ENCODE peak calls at places on chromosomes 3 and 15, in five cellular contexts. F is PC-3, I is WERI-Rb-1, B is keratinocyte, Y is IMR-90. X is an unnamed sample.

GRCh38 chr3:99896482-99896881 is 78.8 kb downstream of the CMSS1 start:
- DNase-seq in Y (no peak), F (no peak), B (no peak), I (no peak), X (no peak)

GRCh38 chr15:80595391-80595790 is 99.7 kb upstream of the ABHD17C start:
- DNase-seq in F (peak; percentile 39), I (no peak), B (no peak), Y (peak; percentile 38), X (no peak)

GRCh38 chr15:84813931-84814330 is 3.2 kb upstream of the ALPK3 start:
- DNase-seq in B (no peak), Y (no peak), I (no peak), F (no peak), X (no peak)

GRCh38 chr3:39409514-39410136 is 3.1 kb downstream of the RPSA start:
- DNase-seq in I (no peak), Y (no peak), B (no peak), F (no peak), X (no peak)

GRCh38 chr3:33144433-33144832 is 30.6 kb downstream of the CRTAP start:
- DNase-seq in I (peak; percentile 39), Y (no peak), F (peak; percentile 21), B (no peak), X (no peak)

GRCh38 chr3:60096403-60096802 is 1046.6 kb upstream of the CFAP20DC start:
- DNase-seq in B (no peak), F (no peak), Y (no peak), I (no peak), X (no peak)

GRCh38 chr3:48273594-48274211 is 32.8 kb downstream of the ZNF589 start:
- DNase-seq in I (peak; percentile 64), Y (peak; percentile 62), B (no peak), F (peak; percentile 83), X (peak; percentile 55)

GRCh38 chr15:47870956-47871625 is 153.8 kb downstream of the SEMA6D start:
- DNase-seq in F (peak; percentile 88), I (no peak), B (no peak), Y (peak; percentile 38), X (no peak)

GRCh38 chr3:17195856-17196604 is 311.3 kb downstream of the PLCL2 start:
- DNase-seq in Y (peak; percentile 24), B (no peak), I (peak; percentile 32), F (peak; percentile 12), X (no peak)

GRCh38 chr3:51716805-51717204 is 9.9 kb downstream of the GRM2 start:
- DNase-seq in F (no peak), I (no peak), Y (no peak), B (no peak), X (no peak)

GRCh38 chr3:30221622-30222021 is 384.8 kb upstream of the TGFBR2 start:
- DNase-seq in Y (peak; percentile 32), I (no peak), F (no peak), B (no peak), X (no peak)

DNA sequence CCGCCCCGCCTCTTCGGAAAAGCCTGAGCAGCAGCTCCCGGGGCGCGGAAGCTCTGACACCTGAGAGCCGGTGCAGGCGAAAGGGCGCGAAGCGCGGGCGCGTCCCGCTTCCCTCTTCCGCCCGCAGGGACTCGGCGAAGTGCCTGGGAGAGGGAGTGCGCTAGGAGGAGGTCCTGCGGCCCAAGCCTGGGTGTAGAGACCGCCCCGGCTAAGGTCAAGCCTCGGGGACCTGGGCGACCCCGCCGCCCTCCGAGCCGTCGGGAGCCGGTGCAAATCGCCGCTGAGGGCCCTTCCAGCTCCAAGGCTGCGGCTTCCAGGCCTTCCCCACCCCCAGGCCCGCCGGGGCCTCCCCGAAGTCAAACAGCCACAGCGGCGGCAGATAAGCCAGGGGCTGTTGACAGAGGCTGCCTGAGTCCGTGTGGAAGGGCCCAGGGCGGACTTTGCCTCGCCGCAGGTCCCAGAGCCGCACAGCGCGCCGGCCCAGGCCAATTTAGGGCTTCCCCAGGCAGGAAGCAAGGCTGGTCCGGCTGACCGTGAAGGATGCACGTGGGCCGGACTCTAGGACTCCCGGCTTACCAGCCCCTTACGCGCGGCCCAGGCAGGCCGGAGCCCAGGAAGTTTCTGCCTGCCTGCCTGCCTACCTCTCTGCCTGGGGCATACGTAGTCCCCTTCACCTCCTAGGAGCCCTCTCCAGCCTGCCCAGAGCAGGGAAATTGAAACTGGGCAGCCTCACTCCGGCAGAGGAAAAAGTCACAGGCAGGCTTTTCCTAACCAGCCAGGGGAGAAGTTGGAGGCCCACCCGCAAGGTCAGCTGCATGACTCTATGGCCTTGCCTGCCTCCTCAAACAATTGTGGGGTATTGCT is 2.3 kb downstream of the ITPKA start:
- DNase-seq in F (no peak), Y (no peak), B (no peak), I (no peak), X (peak; percentile 82)
- H3K27me3 ChIP-seq in F (no peaks in the 10 kb centered on the region), Y (peaks cover 9% of the 10 kb centered on the region), B (peaks cover 60% of the 10 kb centered on the region), I (no peaks in the 10 kb centered on the region), X (peaks cover 29% of the 10 kb centered on the region)

GRCh38 chr3:71998995-71999673 is 214.2 kb upstream of the PROK2 start:
- DNase-seq in B (peak; percentile 55), I (no peak), Y (peak; percentile 89), F (peak; percentile 9), X (no peak)
- TF ChIP-seq CTCF in B (no peak), I (no peak), Y (no peak), F (no peak), X (no peak)

GRCh38 chr15:59996498-59997041 is 7.5 kb upstream of the FOXB1 start:
- DNase-seq in Y (no peak), B (no peak), F (no peak), I (no peak), X (no peak)
- H3K27me3 ChIP-seq in Y (peaks cover 89% of the 10 kb centered on the region), B (peaks cover 100% of the 10 kb centered on the region), F (peaks cover 91% of the 10 kb centered on the region), I (peaks cover 75% of the 10 kb centered on the region), X (peaks cover 99% of the 10 kb centered on the region)

GRCh38 chr3:168117059-168117458 is 21.3 kb upstream of the GOLIM4 start:
- DNase-seq in B (no peak), F (no peak), I (no peak), Y (peak; percentile 62), X (no peak)

GRCh38 chr3:168112894-168113293 is 17.2 kb upstream of the GOLIM4 start:
- DNase-seq in Y (no peak), F (no peak), B (no peak), I (no peak), X (no peak)

GRCh38 chr3:168116279-168116678 is 20.6 kb upstream of the GOLIM4 start:
- DNase-seq in B (no peak), Y (no peak), F (no peak), I (no peak), X (peak; percentile 18)

GRCh38 chr3:168117853-168118313 is 22.2 kb upstream of the GOLIM4 start:
- DNase-seq in Y (no peak), F (peak; percentile 56), I (no peak), B (no peak), X (no peak)

GRCh38 chr3:168113848-168114247 is 18.1 kb upstream of the GOLIM4 start:
- DNase-seq in I (no peak), B (no peak), Y (no peak), F (no peak), X (no peak)
- TF ChIP-seq CTCF in I (no peak), B (no peak), Y (no peak), F (no peak), X (no peak)

GRCh38 chr3:13078158-13078905 is 5.1 kb upstream of the IQSEC1 start:
- DNase-seq in B (no peak), Y (no peak), F (no peak), I (no peak), X (no peak)
- H3K27me3 ChIP-seq in B (peaks cover 43% of the 10 kb centered on the region), Y (peaks cover 76% of the 10 kb centered on the region), F (no peaks in the 10 kb centered on the region), I (no peaks in the 10 kb centered on the region), X (peaks cover 29% of the 10 kb centered on the region)

GRCh38 chr3:57292895-57293526 is 526 bp upstream of the ASB14 start:
- DNase-seq in F (no peak), Y (no peak), I (no peak), B (no peak), X (no peak)

GRCh38 chr3:57292159-57292894 is at the start of gene ASB14:
- DNase-seq in B (no peak), Y (no peak), I (no peak), F (no peak), X (no peak)

GRCh38 chr3:57298041-57298440 is 5.6 kb upstream of the ASB14 start:
- DNase-seq in F (peak; percentile 88), Y (peak; percentile 40), B (no peak), I (no peak), X (no peak)
- TF ChIP-seq CTCF in F (peak; percentile 34), Y (no peak), B (peak; percentile 31), I (no peak), X (no peak)

GRCh38 chr15:67784856-67785430 is 40.4 kb upstream of the SKOR1 start:
- DNase-seq in B (no peak), F (no peak), I (no peak), Y (no peak), X (no peak)
- H3K27me3 ChIP-seq in B (no peaks in the 10 kb centered on the region), F (no peaks in the 10 kb centered on the region), I (no peaks in the 10 kb centered on the region), Y (no peaks in the 10 kb centered on the region), X (no peaks in the 10 kb centered on the region)

DNA sequence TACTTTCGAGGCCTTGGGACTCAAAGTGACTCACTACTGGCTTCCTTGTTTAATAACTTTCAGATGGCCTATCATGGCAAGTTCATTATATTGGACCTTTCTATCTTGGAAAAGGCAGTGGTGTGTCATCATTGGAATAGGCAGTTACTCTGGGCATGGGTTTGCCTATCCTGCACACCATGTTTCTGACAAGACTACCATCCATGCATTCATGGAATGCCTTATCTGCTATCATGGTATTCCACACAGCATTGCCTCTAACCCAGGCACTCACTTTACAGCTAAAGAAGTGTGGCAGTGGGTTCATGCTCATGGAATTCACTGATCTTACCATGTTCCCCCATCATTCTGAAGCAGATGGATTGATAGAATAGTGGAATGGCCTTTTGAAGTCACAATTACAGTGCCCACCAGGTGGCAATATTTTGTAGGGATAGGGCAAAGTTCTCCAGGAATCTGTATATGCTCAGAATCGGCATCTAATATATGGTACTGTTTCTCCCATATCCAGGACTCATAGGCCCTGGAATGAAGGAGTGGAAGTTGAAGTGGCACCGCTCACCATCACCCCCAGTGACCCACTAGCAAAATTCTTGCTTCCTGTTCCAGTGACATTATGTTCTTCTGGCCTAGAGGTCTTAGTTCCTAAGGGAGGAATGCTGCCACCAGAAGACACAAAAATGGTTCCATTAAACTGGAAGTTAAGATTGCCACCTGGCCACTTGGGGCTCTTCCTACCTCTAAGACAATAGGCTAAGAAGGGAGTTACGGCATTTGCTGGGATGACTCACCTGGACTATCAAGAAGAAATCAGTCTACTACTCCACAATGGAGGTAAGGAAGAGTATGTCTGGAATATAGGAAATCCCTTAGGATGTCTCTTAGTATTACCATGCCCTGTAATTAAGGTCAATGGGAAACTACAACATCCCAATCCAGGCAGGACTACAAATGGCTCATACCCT is 1161.4 kb downstream of the SI start:
- DNase-seq in Y (no peak), I (peak; percentile 41), B (no peak), F (peak; percentile 62), X (no peak)
- TF ChIP-seq CTCF in Y (no peak), I (peak; percentile 36), B (no peak), F (peak; percentile 70), X (no peak)

X was measured in transverse colon.